ENCODE peak calls at places on chromosomes 1 and 21, in five cellular contexts. O, P, T, I and E are unnamed samples. For H3K4me1, the result is how much of the 10 kb centered on the place peaks cover.

GRCh38 chr1:185463433-185463832 is 146.4 kb upstream of the IVNS1ABP start:
- DNase-seq in T (no peak), I (no peak), P (no peak), O (no peak), E (no peak)

GRCh38 chr1:245074232-245074747 is 80.5 kb upstream of the KIF26B start:
- DNase-seq in I (no peak), T (no peak), O (no peak), P (no peak), E (no peak)

GRCh38 chr1:107220036-107220435 is 79.2 kb downstream of the NTNG1 start:
- DNase-seq in I (no peak), P (no peak), O (no peak), T (no peak), E (no peak)

GRCh38 chr21:42263591-42264131 is 44.7 kb downstream of the ABCG1 start:
- DNase-seq in O (no peak), I (no peak), P (peak), T (no peak), E (peak)

GRCh38 chr1:201536542-201536941 is 2.4 kb upstream of the NAV1 start:
- DNase-seq in T (peak), P (no peak), I (no peak), O (no peak), E (no peak)

GRCh38 chr21:17578162-17578561 is 34.5 kb downstream of the BTG3 start:
- DNase-seq in T (no peak), O (no peak), P (no peak), I (no peak), E (no peak)

GRCh38 chr1:7478797-7479499 is 292.1 kb upstream of the VAMP3 start:
- DNase-seq in I (no peak), O (peak), P (peak), T (peak), E (peak)

GRCh38 chr1:234745844-234746797 is 136.1 kb upstream of the IRF2BP2 start:
- DNase-seq in I (peak), P (no peak), T (no peak), O (no peak), E (no peak)

GRCh38 chr1:15808955-15809354 is 1.5 kb upstream of the UQCRHL start:
- DNase-seq in T (no peak), I (peak), O (no peak), P (no peak), E (no peak)

GRCh38 chr1:1136547-1137230 is 20.8 kb upstream of the C1orf159 start:
- DNase-seq in I (no peak), T (peak), P (no peak), O (no peak), E (peak)

GRCh38 chr1:154951901-154952657 is 3.8 kb downstream of the PBXIP1 start:
- DNase-seq in P (no peak), O (no peak), I (no peak), T (peak), E (no peak)

GRCh38 chr1:78284354-78284753 is 206.4 kb upstream of the PTGFR start:
- DNase-seq in O (no peak), T (peak), I (no peak), P (no peak), E (no peak)

GRCh38 chr1:101181930-101182329 is 54.9 kb upstream of the S1PR1 start:
- DNase-seq in O (no peak), T (no peak), I (no peak), P (no peak), E (no peak)

GRCh38 chr1:45785583-45785982 is 17.8 kb upstream of the MAST2 start:
- DNase-seq in I (no peak), T (no peak), P (no peak), O (no peak), E (no peak)

GRCh38 chr1:10209590-10209904 is 823 bp upstream of the KIF1B start:
- DNase-seq in I (no peak), T (no peak), P (no peak), O (no peak), E (no peak)

GRCh38 chr1:67052741-67053534 is 1.0 kb downstream of the SLC35D1 start:
- DNase-seq in P (peak), O (peak), T (peak), I (peak), E (peak)

GRCh38 chr1:44696789-44697188 is 22.3 kb downstream of the ARMH1 start:
- DNase-seq in I (no peak), O (no peak), P (no peak), T (no peak), E (no peak)

GRCh38 chr1:240254006-240254405 is 162.3 kb downstream of the FMN2 start:
- DNase-seq in P (peak), T (no peak), I (peak), O (no peak), E (no peak)

GRCh38 chr1:227756172-227756959 is 21.1 kb downstream of the SNAP47 start:
- DNase-seq in I (no peak), O (no peak), T (peak), P (no peak), E (no peak)

GRCh38 chr1:1927751-1928150 is 8.7 kb upstream of the TMEM52 start:
- DNase-seq in T (peak), O (peak), I (no peak), P (peak), E (no peak)

GRCh38 chr1:18139198-18139981 is 31.8 kb downstream of the IGSF21 start:
- DNase-seq in I (peak), O (no peak), T (no peak), P (no peak), E (no peak)

GRCh38 chr1:63593303-63593886 is at the start of gene PGM1:
- DNase-seq in O (peak), I (peak), T (peak), P (peak), E (peak)

GRCh38 chr21:35905973-35906357 is 154.4 kb downstream of the SETD4 start:
- DNase-seq in T (no peak), O (no peak), P (no peak), I (no peak), E (no peak)

GRCh38 chr1:152533327-152533938 is 19.2 kb downstream of the CRCT1 start:
- DNase-seq in T (peak), O (no peak), I (peak), P (no peak), E (no peak)

DNA sequence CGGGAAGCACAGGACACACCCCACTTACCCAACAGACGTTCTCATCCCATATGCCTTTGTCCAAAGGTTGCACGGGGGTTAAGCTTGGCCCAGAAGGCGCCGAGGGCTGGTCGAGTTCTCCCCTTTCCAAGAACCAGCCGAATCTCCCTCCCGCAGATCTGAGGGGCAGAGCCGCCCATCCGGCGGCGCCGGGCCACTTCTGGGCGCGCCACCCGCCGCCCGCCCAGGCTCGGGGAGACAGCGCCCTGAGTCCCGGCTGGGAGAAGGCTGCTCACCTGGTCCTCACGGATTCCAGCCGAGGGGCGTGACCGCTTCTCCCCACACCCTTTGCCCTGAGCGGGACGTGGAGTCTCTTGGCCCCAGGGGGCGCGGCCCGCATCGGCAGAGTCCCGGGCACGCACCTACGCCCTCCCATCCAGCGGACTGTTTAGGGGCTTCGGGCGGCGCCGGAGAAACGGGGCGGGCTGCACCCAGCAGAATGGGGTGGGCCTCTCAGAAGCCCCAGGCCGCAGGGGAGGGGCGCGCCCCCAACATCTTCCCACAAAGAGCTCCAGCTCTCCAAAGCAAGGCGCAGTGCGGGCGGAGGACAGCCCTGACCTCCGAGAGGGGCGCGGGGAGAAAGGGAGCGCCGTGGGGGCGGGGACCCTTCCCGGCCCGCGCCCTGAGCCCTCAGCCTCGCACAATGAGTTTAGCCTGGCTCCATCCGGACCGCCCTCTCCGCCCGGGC is 585 bp downstream of the GPR161 start:
- DNase-seq in O (peak), T (peak), I (peak), P (peak), E (peak)
- TF ChIP-seq CTCF in O (no peak), T (no peak), I (no peak), P (no peak), E (no peak)

DNA sequence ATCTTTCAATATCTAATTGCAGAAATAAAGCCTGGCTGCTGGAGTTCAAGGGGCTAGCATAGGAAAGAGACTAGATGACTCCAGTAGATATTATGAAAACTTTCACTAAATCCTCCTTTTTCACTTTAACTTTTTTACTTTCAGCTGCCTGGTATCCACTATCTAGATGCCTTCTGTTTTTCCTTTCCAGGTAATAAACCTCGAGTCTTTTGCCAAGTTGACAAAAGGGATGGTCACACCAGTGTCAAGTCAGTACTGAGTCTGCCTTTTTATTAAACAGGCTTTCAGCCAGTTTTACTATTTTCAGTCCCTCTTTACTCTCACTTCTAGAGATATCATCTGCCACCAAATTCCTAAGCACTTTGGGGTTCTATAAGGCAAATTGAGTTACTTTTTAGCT is 195.6 kb downstream of the FGGY start:
- DNase-seq in T (no peak), O (no peak), P (no peak), I (no peak), E (no peak)
- H3K4me1 ChIP-seq in T (under half), O (under half), P (under half), I (under half), E (under half)

GRCh38 chr21:44867464-44867863 is 6.0 kb downstream of the PTTG1IP start:
- DNase-seq in P (no peak), I (no peak), O (no peak), T (no peak), E (peak)

GRCh38 chr21:44866780-44867179 is 6.7 kb downstream of the PTTG1IP start:
- DNase-seq in O (no peak), T (no peak), I (no peak), P (no peak), E (peak)

GRCh38 chr21:44862869-44863685 is 10.4 kb downstream of the PTTG1IP start:
- DNase-seq in P (no peak), O (no peak), I (no peak), T (no peak), E (peak)

GRCh38 chr21:44867999-44868700 is 5.3 kb downstream of the PTTG1IP start:
- DNase-seq in T (no peak), I (no peak), P (no peak), O (peak), E (peak)

GRCh38 chr21:44865561-44866280 is 7.8 kb downstream of the PTTG1IP start:
- DNase-seq in P (no peak), I (no peak), T (no peak), O (no peak), E (peak)
- H3K4me3 ChIP-seq in P (no peak), I (no peak), T (no peak), O (no peak), E (no peak)

GRCh38 chr1:4172659-4173599 is 272.9 kb upstream of the C1orf174 start:
- DNase-seq in O (no peak), P (no peak), I (peak), T (no peak), E (no peak)
- TF ChIP-seq CTCF in O (no peak), P (no peak), I (peak), T (no peak), E (no peak)

DNA sequence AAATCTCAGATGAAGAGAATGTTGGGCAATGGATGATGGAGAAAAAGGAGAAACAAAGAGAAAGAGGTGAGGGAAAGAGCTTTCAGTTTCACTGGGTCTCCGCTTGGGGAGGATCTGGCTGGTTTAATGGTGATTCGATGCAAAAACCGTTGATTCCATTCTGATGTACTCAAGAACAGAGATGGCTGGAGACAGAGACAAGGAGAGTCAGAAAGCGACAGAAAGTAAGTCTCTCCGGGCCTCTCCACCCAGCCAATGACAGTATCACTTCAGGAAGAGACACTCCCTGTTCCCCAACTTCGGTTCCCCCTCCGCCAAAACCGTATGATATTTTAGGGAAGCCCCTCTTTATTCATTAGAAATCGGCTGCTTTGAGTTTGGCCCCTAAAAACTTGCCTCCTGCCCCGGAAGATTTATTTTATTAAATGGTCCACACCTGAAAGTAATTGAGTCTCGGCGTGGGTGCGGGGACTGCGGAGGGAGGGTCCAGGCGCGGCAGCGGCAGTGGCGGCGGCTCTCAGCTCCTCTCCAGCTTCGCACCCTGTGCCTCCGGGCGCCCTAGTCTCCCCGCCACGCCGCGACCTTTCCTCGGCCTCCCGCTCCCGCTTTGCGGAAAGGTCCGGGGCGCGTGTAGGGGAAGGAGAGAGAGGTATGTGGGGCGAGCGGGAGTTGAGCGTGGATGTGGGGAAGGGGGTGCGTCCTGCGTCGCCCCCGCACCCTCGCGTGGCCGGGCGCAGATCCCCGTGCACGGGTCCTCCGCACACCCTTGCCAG is 13.2 kb upstream of the ALX3 start:
- DNase-seq in P (no peak), T (no peak), I (no peak), O (peak), E (no peak)
- H3K4me1 ChIP-seq in P (under half), T (under half), I (under half), O (under half), E (under half)

DNA sequence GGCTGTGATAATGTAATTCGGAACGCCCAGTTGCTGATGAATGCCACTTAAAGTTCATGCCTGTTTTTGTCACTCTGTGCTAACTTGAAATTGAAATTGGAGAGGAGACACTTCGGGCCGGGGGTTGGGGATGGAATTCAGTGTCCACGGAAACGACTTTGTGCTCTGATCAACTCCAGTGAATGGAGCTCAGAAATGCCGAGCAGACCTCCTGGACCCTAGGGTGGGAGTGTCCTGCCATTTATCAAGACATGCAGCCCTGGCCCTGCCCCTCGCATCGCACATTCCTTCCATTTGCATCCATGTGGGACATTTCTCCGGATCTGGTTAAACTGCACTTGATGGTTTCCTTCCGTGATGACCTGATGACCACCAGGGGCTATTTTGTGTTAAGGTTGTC is 313.5 kb upstream of the C1orf174 start:
- DNase-seq in P (no peak), T (no peak), I (no peak), O (no peak), E (no peak)
- H3K4me3 ChIP-seq in P (no peak), T (no peak), I (no peak), O (no peak), E (no peak)

DNA sequence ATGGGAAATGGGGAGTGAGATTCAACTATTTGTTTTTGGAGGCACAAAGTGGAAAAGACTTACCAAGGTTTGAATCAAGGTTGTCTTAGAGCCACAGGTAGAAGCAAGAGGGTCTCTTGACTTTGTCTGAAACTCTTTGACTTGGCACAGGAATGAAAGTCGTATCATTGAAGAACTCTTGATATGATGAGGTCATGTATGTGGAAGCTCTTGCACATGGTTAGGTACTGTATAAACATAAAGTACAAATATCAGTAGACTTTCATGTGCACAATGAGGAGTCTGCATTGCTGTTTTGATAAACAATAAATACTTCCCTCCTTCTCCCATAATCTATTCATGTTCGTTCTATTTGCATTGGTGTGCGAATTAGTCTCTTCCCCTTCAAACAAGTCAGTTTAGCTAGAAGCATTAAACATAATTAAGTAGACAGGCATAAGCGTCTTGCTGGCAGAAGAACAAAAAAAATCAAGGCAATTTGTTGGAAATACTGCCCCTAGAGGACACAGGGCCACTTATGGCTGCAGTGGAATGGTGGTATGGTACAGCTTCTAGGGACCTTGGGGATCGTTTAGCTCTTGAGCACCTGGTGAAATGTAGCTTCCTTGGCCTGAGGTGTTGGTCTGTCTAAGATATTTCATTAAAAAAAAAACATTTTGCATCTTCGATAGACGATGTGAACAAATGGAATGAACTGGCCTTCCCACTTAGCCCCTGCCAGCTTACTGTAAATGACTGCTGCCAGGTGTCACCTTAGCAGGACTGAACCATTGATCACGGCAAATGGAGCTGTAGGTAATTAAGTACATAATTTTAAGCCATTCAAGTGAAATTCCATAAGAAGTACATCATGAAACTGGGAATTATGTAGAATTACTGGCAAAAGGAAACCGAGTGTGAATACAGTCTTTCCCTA is 218.0 kb upstream of the GALNT2 start:
- DNase-seq in O (no peak), P (no peak), I (peak), T (no peak), E (no peak)
- TF ChIP-seq CTCF in O (no peak), P (peak), I (peak), T (peak), E (peak)

DNA sequence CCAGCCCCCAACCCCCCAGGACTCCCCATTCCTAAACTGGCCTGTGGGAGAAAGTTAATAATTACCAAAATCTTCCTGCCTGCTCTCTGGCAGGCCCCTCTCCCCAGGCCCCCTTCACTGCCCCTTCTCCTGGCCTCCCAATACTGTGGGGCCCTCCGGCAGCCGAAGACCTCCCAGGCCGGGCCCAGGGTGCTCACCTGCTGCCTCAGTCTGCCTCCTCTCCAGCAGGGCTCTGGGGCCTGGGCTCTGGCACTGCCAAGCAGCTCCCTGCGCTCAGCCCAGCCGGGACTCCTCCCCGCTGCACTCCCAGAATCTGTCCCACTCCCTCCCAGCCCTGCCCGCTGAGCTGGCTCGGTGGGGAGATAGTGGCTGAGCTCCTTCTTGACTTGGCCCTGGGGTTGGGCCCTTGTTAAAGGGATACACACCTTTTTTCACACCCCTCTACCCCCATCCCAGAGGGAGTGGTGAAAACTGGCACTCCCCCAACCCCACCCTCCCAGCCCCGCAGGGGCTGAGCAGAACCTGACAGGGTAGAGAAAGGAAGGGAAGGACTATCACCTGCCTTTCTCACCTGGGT is at the start of gene S100A16:
- DNase-seq in O (peak), T (peak), I (peak), P (peak), E (peak)
- H3K4me1 ChIP-seq in O (under half), T (half or more), I (under half), P (under half), E (under half)

DNA sequence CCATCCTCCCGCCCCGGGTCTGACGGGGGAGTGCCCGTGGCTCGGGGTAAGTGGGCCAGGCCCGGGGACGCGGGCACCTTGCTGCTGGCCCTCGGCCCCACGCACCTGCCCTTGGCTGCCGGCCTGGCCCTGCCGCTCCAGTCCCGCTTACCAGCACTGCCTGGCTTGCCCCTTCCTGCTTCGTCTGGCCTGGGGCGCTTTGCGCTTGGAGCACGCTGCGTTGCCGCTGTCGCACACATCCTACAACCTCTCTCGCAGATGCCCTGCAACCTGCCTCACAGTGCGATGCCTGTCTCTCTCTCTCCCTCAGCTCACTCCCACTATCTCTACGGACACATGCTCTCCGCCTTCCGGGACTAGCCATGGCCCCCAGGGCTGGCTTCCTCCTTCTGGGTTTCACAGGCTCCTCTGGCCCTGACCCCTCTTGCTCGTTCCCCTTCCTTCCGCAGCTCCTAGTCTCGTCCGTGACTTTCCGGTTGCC is 9.7 kb downstream of the MYOG start:
- DNase-seq in P (peak), I (peak), O (no peak), T (no peak), E (no peak)
- H3K4me3 ChIP-seq in P (peak), I (no peak), O (peak), T (no peak), E (peak)